ENCODE peak calls at places on chromosomes 2 and 18, in seven cellular contexts. G is EH; W is sciatic nerve; D is mucosa of gallbladder; R is brain microvascular endothelial cell; K is mesendoderm; I is activated CD4-positive, alpha-beta T cell treated with anti-CD3 and anti-CD28 coated beads, Interleukin-2, amount 10 ng/mL, durations not matched to agents 7 days and 5 days. N is an unnamed sample.

GRCh38 chr2:229714736-229715541 is 584 bp upstream of the DNER start:
- DNase-seq in G (peak; percentile 68), W (peak; percentile 66), D (peak; percentile 34), R (peak; percentile 55), K (peak; percentile 89), I (peak; percentile 33), N (peak; percentile 14)

GRCh38 chr2:65024149-65024829 is 31.9 kb upstream of the CEP68 start:
- DNase-seq in G (peak; percentile 81), W (no peak), D (no peak), R (peak; percentile 87), K (peak; percentile 76), I (no peak), N (no peak)

GRCh38 chr2:98478861-98479770 is 34.5 kb downstream of the INPP4A start:
- DNase-seq in G (no peak), W (no peak), D (no peak), R (no peak), K (no peak), I (peak; percentile 53), N (no peak)

GRCh38 chr2:33168973-33169372 is 222.2 kb downstream of the LTBP1 start:
- DNase-seq in G (no peak), W (no peak), D (no peak), R (no peak), K (no peak), I (no peak), N (no peak)

GRCh38 chr2:46825958-46826897 is 89.4 kb downstream of the MCFD2 start:
- DNase-seq in G (peak; percentile 95), W (no peak), D (no peak), R (peak; percentile 77), K (no peak), I (no peak), N (no peak)

GRCh38 chr2:23484163-23484740 is 99.3 kb downstream of the KLHL29 start:
- DNase-seq in G (no peak), W (peak; percentile 5), D (no peak), R (no peak), K (no peak), I (no peak), N (no peak)

GRCh38 chr18:74489631-74490030 is 6.5 kb upstream of the CNDP2 start:
- DNase-seq in G (peak; percentile 63), W (no peak), D (no peak), R (peak; percentile 19), K (no peak), I (no peak), N (no peak)

GRCh38 chr18:60873708-60874107 is 459.5 kb upstream of the CDH20 start:
- DNase-seq in G (no peak), W (no peak), D (no peak), R (no peak), K (no peak), I (no peak), N (no peak)

GRCh38 chr2:84844141-84844540 is 36.7 kb downstream of the TRABD2A start:
- DNase-seq in G (no peak), W (peak; percentile 17), D (no peak), R (no peak), K (no peak), I (no peak), N (no peak)

GRCh38 chr18:11963991-11964484 is 17.3 kb upstream of the IMPA2 start:
- DNase-seq in G (peak; percentile 76), W (no peak), D (no peak), R (no peak), K (peak; percentile 80), I (no peak), N (no peak)

GRCh38 chr2:20224716-20225293 is at the start of gene SDC1:
- DNase-seq in G (peak; percentile 61), W (peak; percentile 69), D (peak; percentile 59), R (peak; percentile 27), K (peak; percentile 80), I (no peak), N (peak; percentile 44)

GRCh38 chr2:77479395-77479794 is 42.8 kb downstream of the LRRTM4 start:
- DNase-seq in G (no peak), W (no peak), D (no peak), R (no peak), K (no peak), I (no peak), N (no peak)

GRCh38 chr2:68466361-68466777 is 725 bp downstream of the FBXO48 start:
- DNase-seq in G (peak; percentile 65), W (no peak), D (no peak), R (peak; percentile 47), K (peak; percentile 35), I (peak; percentile 74), N (no peak)

GRCh38 chr2:6760132-6760531 is 105.6 kb downstream of the CMPK2 start:
- DNase-seq in G (no peak), W (no peak), D (no peak), R (no peak), K (no peak), I (no peak), N (no peak)

GRCh38 chr2:241866896-241867631 is 2.5 kb upstream of the RTP5 start:
- DNase-seq in G (no peak), W (no peak), D (no peak), R (no peak), K (no peak), I (no peak), N (no peak)

GRCh38 chr2:24026233-24026632 is 16.3 kb downstream of the MFSD2B start:
- DNase-seq in G (no peak), W (no peak), D (no peak), R (no peak), K (peak; percentile 40), I (no peak), N (no peak)

GRCh38 chr2:57199663-57200062 is 846.9 kb upstream of the VRK2 start:
- DNase-seq in G (no peak), W (no peak), D (no peak), R (no peak), K (no peak), I (no peak), N (no peak)

GRCh38 chr2:7363906-7364305 is 446.7 kb downstream of the RNF144A start:
- DNase-seq in G (no peak), W (no peak), D (peak; percentile 27), R (no peak), K (peak; percentile 47), I (no peak), N (no peak)

GRCh38 chr2:160091381-160091780 is 29.0 kb upstream of the PLA2R1 start:
- DNase-seq in G (peak; percentile 63), W (no peak), D (no peak), R (no peak), K (no peak), I (no peak), N (no peak)

GRCh38 chr2:121281107-121281506 is 3.9 kb downstream of the TFCP2L1 start:
- DNase-seq in G (no peak), W (no peak), D (no peak), R (no peak), K (no peak), I (no peak), N (no peak)

GRCh38 chr2:12504443-12504842 is 212.3 kb upstream of the TRIB2 start:
- DNase-seq in G (peak; percentile 78), W (no peak), D (no peak), R (peak; percentile 31), K (no peak), I (no peak), N (no peak)

GRCh38 chr18:37393945-37394609 is 171.5 kb downstream of the CELF4 start:
- DNase-seq in G (peak; percentile 95), W (peak; percentile 83), D (peak; percentile 68), R (peak; percentile 16), K (peak; percentile 92), I (no peak), N (peak; percentile 58)

GRCh38 chr2:235277485-235277884 is 216.4 kb upstream of the AGAP1 start:
- DNase-seq in G (no peak), W (no peak), D (no peak), R (no peak), K (no peak), I (no peak), N (no peak)

GRCh38 chr2:96534701-96535181 is 1.8 kb upstream of the ARID5A start:
- DNase-seq in G (no peak), W (no peak), D (no peak), R (no peak), K (no peak), I (no peak), N (no peak)

GRCh38 chr18:57095884-57096283 is 51.0 kb upstream of the BOD1L2 start:
- DNase-seq in G (no peak), W (no peak), D (no peak), R (peak; percentile 46), K (no peak), I (no peak), N (no peak)

N was measured in SW 1271.